ENCODE peak calls at places on chromosomes 3 and 15, in eight cellular contexts. M, U, C, I, R, E, A and W are unnamed samples.
A peak's percentile ranks its signal among the peaks of the same experiment; 100 is the strongest.

GRCh38 chr15:90903733-90904536 is 833 bp downstream of the MAN2A2 start:
- DNase-seq in M (no peak), U (peak; percentile 33), C (no peak), I (peak; percentile 53), R (no peak), E (no peak), A (peak; percentile 19), W (peak; percentile 72)

GRCh38 chr3:138199847-138200246 is 12.7 kb downstream of the ARMC8 start:
- DNase-seq in M (peak; percentile 10), U (peak; percentile 33), C (no peak), I (no peak), R (no peak), E (no peak), A (no peak), W (no peak)

GRCh38 chr3:129313415-129313982 is 34.8 kb downstream of the HMCES start:
- DNase-seq in M (no peak), U (no peak), C (no peak), I (no peak), R (no peak), E (no peak), A (no peak), W (no peak)

GRCh38 chr15:42832577-42832976 is 88.0 kb downstream of the TTBK2 start:
- DNase-seq in M (no peak), U (no peak), C (no peak), I (no peak), R (peak; percentile 90), E (no peak), A (no peak), W (no peak)

GRCh38 chr3:264394-265156 is 68.0 kb downstream of the CHL1 start:
- DNase-seq in M (no peak), U (no peak), C (no peak), I (no peak), R (peak; percentile 90), E (no peak), A (no peak), W (no peak)

GRCh38 chr3:45055032-45055410 is 28.9 kb downstream of the CLEC3B start:
- DNase-seq in M (no peak), U (peak; percentile 65), C (no peak), I (no peak), R (peak; percentile 84), E (no peak), A (no peak), W (no peak)

GRCh38 chr3:53806182-53807116 is 39.8 kb downstream of the CHDH start:
- DNase-seq in M (peak; percentile 32), U (no peak), C (no peak), I (no peak), R (peak; percentile 83), E (no peak), A (no peak), W (no peak)

GRCh38 chr3:169618894-169619792 is 44.4 kb downstream of the MECOM start:
- DNase-seq in M (no peak), U (no peak), C (no peak), I (peak; percentile 71), R (no peak), E (no peak), A (no peak), W (peak; percentile 32)

GRCh38 chr3:15288331-15288726 is 44.1 kb downstream of the SH3BP5 start:
- DNase-seq in M (no peak), U (no peak), C (no peak), I (no peak), R (no peak), E (no peak), A (no peak), W (no peak)

GRCh38 chr3:14175383-14176037 is 2.9 kb downstream of the XPC start:
- DNase-seq in M (no peak), U (peak; percentile 90), C (no peak), I (no peak), R (peak; percentile 60), E (no peak), A (peak; percentile 20), W (no peak)

GRCh38 chr3:195163719-195164572 is 107.0 kb downstream of the XXYLT1 start:
- DNase-seq in M (no peak), U (peak; percentile 56), C (no peak), I (no peak), R (no peak), E (no peak), A (no peak), W (no peak)

GRCh38 chr15:48076454-48076853 is 44.3 kb upstream of the SLC24A5 start:
- DNase-seq in M (no peak), U (no peak), C (no peak), I (no peak), R (no peak), E (no peak), A (no peak), W (no peak)

GRCh38 chr3:56547486-56547885 is 9.5 kb upstream of the CCDC66 start:
- DNase-seq in M (no peak), U (no peak), C (no peak), I (no peak), R (no peak), E (no peak), A (no peak), W (no peak)

GRCh38 chr15:88629071-88629470 is 7.9 kb downstream of the AEN start:
- DNase-seq in M (no peak), U (no peak), C (no peak), I (no peak), R (no peak), E (no peak), A (no peak), W (no peak)

GRCh38 chr3:155416500-155417118 is 123.1 kb upstream of the STRIT1 start:
- DNase-seq in M (no peak), U (no peak), C (no peak), I (no peak), R (peak; percentile 83), E (no peak), A (no peak), W (no peak)

GRCh38 chr3:16060358-16060852 is 114.1 kb upstream of the GALNT15 start:
- DNase-seq in M (no peak), U (no peak), C (peak; percentile 73), I (peak; percentile 21), R (peak; percentile 100), E (no peak), A (no peak), W (peak; percentile 30)

GRCh38 chr3:181623924-181624694 is 87.6 kb upstream of the SOX2 start:
- DNase-seq in M (no peak), U (no peak), C (no peak), I (peak; percentile 10), R (peak; percentile 61), E (no peak), A (no peak), W (no peak)

GRCh38 chr3:113819866-113820265 is 18.7 kb upstream of the GRAMD1C start:
- DNase-seq in M (no peak), U (no peak), C (no peak), I (no peak), R (no peak), E (no peak), A (no peak), W (no peak)

GRCh38 chr3:49255112-49255511 is 21.9 kb downstream of the C3orf62 start:
- DNase-seq in M (no peak), U (no peak), C (no peak), I (no peak), R (no peak), E (no peak), A (no peak), W (no peak)

GRCh38 chr3:93979850-93980677 is at the start of gene ARL13B:
- DNase-seq in M (peak; percentile 87), U (peak; percentile 100), C (peak; percentile 98), I (peak; percentile 89), R (peak; percentile 98), E (peak; percentile 82), A (peak; percentile 91), W (peak; percentile 96)

GRCh38 chr15:40344631-40345120 is 3.9 kb upstream of the CCDC9B start:
- DNase-seq in M (peak; percentile 77), U (peak; percentile 57), C (peak; percentile 64), I (peak; percentile 60), R (peak; percentile 52), E (peak; percentile 37), A (peak; percentile 77), W (peak; percentile 80)

GRCh38 chr3:20028846-20029430 is 11.3 kb upstream of the KAT2B start:
- DNase-seq in M (no peak), U (no peak), C (no peak), I (no peak), R (no peak), E (no peak), A (no peak), W (no peak)